ENCODE peak calls at places on chromosomes 6 and 20, in eight cellular contexts. One of them, this sample, is unnamed.

GRCh38 chr6:44649365-44650025 is 262.0 kb downstream of the CDC5L start:
- DNase-seq in stimulated activated CD4-positive, alpha-beta T cell treated with anti-CD3 and anti-CD28 coated beads, Interleukin-4, amount 100 ng/mL, for 48 hours: no peak
- DNase-seq in T-helper 9 cell: no peak
- DNase-seq in effector memory CD8-positive, alpha-beta T cell: no peak
- DNase-seq in ovary: no peak
- DNase-seq in HS-5: no peak
- DNase-seq in spleen: no peak
- DNase-seq in SHP77: no peak
- DNase-seq in this sample: no peak

GRCh38 chr6:56692586-56693245 is 50.0 kb upstream of the DST start:
- DNase-seq in stimulated activated CD4-positive, alpha-beta T cell treated with anti-CD3 and anti-CD28 coated beads, Interleukin-4, amount 100 ng/mL, for 48 hours: no peak
- DNase-seq in T-helper 9 cell: no peak
- DNase-seq in effector memory CD8-positive, alpha-beta T cell: no peak
- DNase-seq in ovary: no peak
- DNase-seq in HS-5: no peak
- DNase-seq in spleen: no peak
- DNase-seq in SHP77: no peak
- DNase-seq in this sample: no peak

GRCh38 chr6:170152111-170152926 is 138.6 kb downstream of the DLL1 start:
- DNase-seq in stimulated activated CD4-positive, alpha-beta T cell treated with anti-CD3 and anti-CD28 coated beads, Interleukin-4, amount 100 ng/mL, for 48 hours: no peak
- DNase-seq in T-helper 9 cell: no peak
- DNase-seq in effector memory CD8-positive, alpha-beta T cell: no peak
- DNase-seq in ovary: peak
- DNase-seq in HS-5: no peak
- DNase-seq in spleen: peak
- DNase-seq in SHP77: peak
- DNase-seq in this sample: peak

GRCh38 chr20:59498291-59498690 is 106.0 kb upstream of the PHACTR3 start:
- DNase-seq in stimulated activated CD4-positive, alpha-beta T cell treated with anti-CD3 and anti-CD28 coated beads, Interleukin-4, amount 100 ng/mL, for 48 hours: no peak
- DNase-seq in T-helper 9 cell: no peak
- DNase-seq in effector memory CD8-positive, alpha-beta T cell: no peak
- DNase-seq in ovary: no peak
- DNase-seq in HS-5: no peak
- DNase-seq in spleen: no peak
- DNase-seq in SHP77: no peak
- DNase-seq in this sample: no peak

GRCh38 chr20:23242104-23242503 is 108.5 kb upstream of the NXT1 start:
- DNase-seq in stimulated activated CD4-positive, alpha-beta T cell treated with anti-CD3 and anti-CD28 coated beads, Interleukin-4, amount 100 ng/mL, for 48 hours: no peak
- DNase-seq in T-helper 9 cell: no peak
- DNase-seq in effector memory CD8-positive, alpha-beta T cell: no peak
- DNase-seq in ovary: no peak
- DNase-seq in HS-5: no peak
- DNase-seq in spleen: no peak
- DNase-seq in SHP77: peak
- DNase-seq in this sample: no peak

GRCh38 chr6:158174514-158174913 is 6.4 kb downstream of the GTF2H5 start:
- DNase-seq in stimulated activated CD4-positive, alpha-beta T cell treated with anti-CD3 and anti-CD28 coated beads, Interleukin-4, amount 100 ng/mL, for 48 hours: no peak
- DNase-seq in T-helper 9 cell: no peak
- DNase-seq in effector memory CD8-positive, alpha-beta T cell: no peak
- DNase-seq in ovary: no peak
- DNase-seq in HS-5: peak
- DNase-seq in spleen: no peak
- DNase-seq in SHP77: no peak
- DNase-seq in this sample: no peak

GRCh38 chr6:122789078-122789861 is at the start of gene SMPDL3A:
- DNase-seq in stimulated activated CD4-positive, alpha-beta T cell treated with anti-CD3 and anti-CD28 coated beads, Interleukin-4, amount 100 ng/mL, for 48 hours: peak
- DNase-seq in T-helper 9 cell: no peak
- DNase-seq in effector memory CD8-positive, alpha-beta T cell: no peak
- DNase-seq in ovary: peak
- DNase-seq in HS-5: peak
- DNase-seq in spleen: peak
- DNase-seq in SHP77: peak
- DNase-seq in this sample: peak

GRCh38 chr6:11714116-11714797 is 64.3 kb downstream of the ADTRP start:
- DNase-seq in stimulated activated CD4-positive, alpha-beta T cell treated with anti-CD3 and anti-CD28 coated beads, Interleukin-4, amount 100 ng/mL, for 48 hours: no peak
- DNase-seq in T-helper 9 cell: no peak
- DNase-seq in effector memory CD8-positive, alpha-beta T cell: no peak
- DNase-seq in ovary: no peak
- DNase-seq in HS-5: no peak
- DNase-seq in spleen: no peak
- DNase-seq in SHP77: no peak
- DNase-seq in this sample: no peak

GRCh38 chr6:122715725-122716124 is 63.8 kb upstream of the FABP7 start:
- DNase-seq in stimulated activated CD4-positive, alpha-beta T cell treated with anti-CD3 and anti-CD28 coated beads, Interleukin-4, amount 100 ng/mL, for 48 hours: no peak
- DNase-seq in T-helper 9 cell: no peak
- DNase-seq in effector memory CD8-positive, alpha-beta T cell: no peak
- DNase-seq in ovary: no peak
- DNase-seq in HS-5: peak
- DNase-seq in spleen: no peak
- DNase-seq in SHP77: no peak
- DNase-seq in this sample: no peak

GRCh38 chr20:61253264-61253639 is 1.2 kb downstream of the CDH4 start:
- DNase-seq in stimulated activated CD4-positive, alpha-beta T cell treated with anti-CD3 and anti-CD28 coated beads, Interleukin-4, amount 100 ng/mL, for 48 hours: no peak
- DNase-seq in T-helper 9 cell: no peak
- DNase-seq in effector memory CD8-positive, alpha-beta T cell: no peak
- DNase-seq in ovary: no peak
- DNase-seq in HS-5: no peak
- DNase-seq in spleen: no peak
- DNase-seq in SHP77: no peak
- DNase-seq in this sample: no peak

GRCh38 chr6:11381801-11382513 is 149.5 kb upstream of the NEDD9 start:
- DNase-seq in stimulated activated CD4-positive, alpha-beta T cell treated with anti-CD3 and anti-CD28 coated beads, Interleukin-4, amount 100 ng/mL, for 48 hours: peak
- DNase-seq in T-helper 9 cell: peak
- DNase-seq in effector memory CD8-positive, alpha-beta T cell: peak
- DNase-seq in ovary: no peak
- DNase-seq in HS-5: no peak
- DNase-seq in spleen: peak
- DNase-seq in SHP77: no peak
- DNase-seq in this sample: peak

GRCh38 chr6:123965894-123966293 is 162.2 kb downstream of the NKAIN2 start:
- DNase-seq in stimulated activated CD4-positive, alpha-beta T cell treated with anti-CD3 and anti-CD28 coated beads, Interleukin-4, amount 100 ng/mL, for 48 hours: no peak
- DNase-seq in T-helper 9 cell: no peak
- DNase-seq in effector memory CD8-positive, alpha-beta T cell: no peak
- DNase-seq in ovary: no peak
- DNase-seq in HS-5: no peak
- DNase-seq in spleen: no peak
- DNase-seq in SHP77: peak
- DNase-seq in this sample: no peak

GRCh38 chr6:136550330-136551071 is at the start of gene MAP7:
- DNase-seq in stimulated activated CD4-positive, alpha-beta T cell treated with anti-CD3 and anti-CD28 coated beads, Interleukin-4, amount 100 ng/mL, for 48 hours: peak
- DNase-seq in T-helper 9 cell: peak
- DNase-seq in effector memory CD8-positive, alpha-beta T cell: peak
- DNase-seq in ovary: peak
- DNase-seq in HS-5: no peak
- DNase-seq in spleen: peak
- DNase-seq in SHP77: peak
- DNase-seq in this sample: peak

GRCh38 chr20:6769953-6770831 is 2.7 kb downstream of the BMP2 start:
- DNase-seq in stimulated activated CD4-positive, alpha-beta T cell treated with anti-CD3 and anti-CD28 coated beads, Interleukin-4, amount 100 ng/mL, for 48 hours: no peak
- DNase-seq in T-helper 9 cell: no peak
- DNase-seq in effector memory CD8-positive, alpha-beta T cell: no peak
- DNase-seq in ovary: peak
- DNase-seq in HS-5: no peak
- DNase-seq in spleen: peak
- DNase-seq in SHP77: peak
- DNase-seq in this sample: peak

GRCh38 chr20:34938466-34939163 is 17.0 kb downstream of the GSS start:
- DNase-seq in stimulated activated CD4-positive, alpha-beta T cell treated with anti-CD3 and anti-CD28 coated beads, Interleukin-4, amount 100 ng/mL, for 48 hours: no peak
- DNase-seq in T-helper 9 cell: no peak
- DNase-seq in effector memory CD8-positive, alpha-beta T cell: no peak
- DNase-seq in ovary: no peak
- DNase-seq in HS-5: no peak
- DNase-seq in spleen: no peak
- DNase-seq in SHP77: no peak
- DNase-seq in this sample: peak

GRCh38 chr6:43644940-43645612 is at the start of gene RSPH9:
- DNase-seq in stimulated activated CD4-positive, alpha-beta T cell treated with anti-CD3 and anti-CD28 coated beads, Interleukin-4, amount 100 ng/mL, for 48 hours: peak
- DNase-seq in T-helper 9 cell: peak
- DNase-seq in effector memory CD8-positive, alpha-beta T cell: peak
- DNase-seq in ovary: peak
- DNase-seq in HS-5: no peak
- DNase-seq in spleen: peak
- DNase-seq in SHP77: no peak
- DNase-seq in this sample: peak

GRCh38 chr6:157462956-157463742 is 82.2 kb downstream of the ZDHHC14 start:
- DNase-seq in stimulated activated CD4-positive, alpha-beta T cell treated with anti-CD3 and anti-CD28 coated beads, Interleukin-4, amount 100 ng/mL, for 48 hours: no peak
- DNase-seq in T-helper 9 cell: no peak
- DNase-seq in effector memory CD8-positive, alpha-beta T cell: no peak
- DNase-seq in ovary: no peak
- DNase-seq in HS-5: no peak
- DNase-seq in spleen: no peak
- DNase-seq in SHP77: no peak
- DNase-seq in this sample: no peak

GRCh38 chr6:149334682-149335160 is 17.2 kb downstream of the TAB2 start:
- DNase-seq in stimulated activated CD4-positive, alpha-beta T cell treated with anti-CD3 and anti-CD28 coated beads, Interleukin-4, amount 100 ng/mL, for 48 hours: no peak
- DNase-seq in T-helper 9 cell: no peak
- DNase-seq in effector memory CD8-positive, alpha-beta T cell: no peak
- DNase-seq in ovary: no peak
- DNase-seq in HS-5: peak
- DNase-seq in spleen: no peak
- DNase-seq in SHP77: no peak
- DNase-seq in this sample: no peak

GRCh38 chr20:48827880-48828733 is at the start of gene PREX1:
- DNase-seq in stimulated activated CD4-positive, alpha-beta T cell treated with anti-CD3 and anti-CD28 coated beads, Interleukin-4, amount 100 ng/mL, for 48 hours: peak
- DNase-seq in T-helper 9 cell: peak
- DNase-seq in effector memory CD8-positive, alpha-beta T cell: peak
- DNase-seq in ovary: peak
- DNase-seq in HS-5: no peak
- DNase-seq in spleen: peak
- DNase-seq in SHP77: no peak
- DNase-seq in this sample: peak

GRCh38 chr6:166778776-166779175 is 151.7 kb upstream of the RPS6KA2 start:
- DNase-seq in stimulated activated CD4-positive, alpha-beta T cell treated with anti-CD3 and anti-CD28 coated beads, Interleukin-4, amount 100 ng/mL, for 48 hours: no peak
- DNase-seq in T-helper 9 cell: no peak
- DNase-seq in effector memory CD8-positive, alpha-beta T cell: no peak
- DNase-seq in ovary: no peak
- DNase-seq in HS-5: no peak
- DNase-seq in spleen: no peak
- DNase-seq in SHP77: no peak
- DNase-seq in this sample: no peak

GRCh38 chr20:40835321-40835720 is 146.3 kb upstream of the MAFB start:
- DNase-seq in stimulated activated CD4-positive, alpha-beta T cell treated with anti-CD3 and anti-CD28 coated beads, Interleukin-4, amount 100 ng/mL, for 48 hours: no peak
- DNase-seq in T-helper 9 cell: no peak
- DNase-seq in effector memory CD8-positive, alpha-beta T cell: no peak
- DNase-seq in ovary: no peak
- DNase-seq in HS-5: no peak
- DNase-seq in spleen: no peak
- DNase-seq in SHP77: no peak
- DNase-seq in this sample: no peak

GRCh38 chr6:37218501-37218900 is 39.1 kb upstream of the TBC1D22B start:
- DNase-seq in stimulated activated CD4-positive, alpha-beta T cell treated with anti-CD3 and anti-CD28 coated beads, Interleukin-4, amount 100 ng/mL, for 48 hours: no peak
- DNase-seq in T-helper 9 cell: no peak
- DNase-seq in effector memory CD8-positive, alpha-beta T cell: no peak
- DNase-seq in ovary: no peak
- DNase-seq in HS-5: no peak
- DNase-seq in spleen: no peak
- DNase-seq in SHP77: no peak
- DNase-seq in this sample: no peak

GRCh38 chr20:19827818-19828217 is 69.8 kb downstream of the RIN2 start:
- DNase-seq in stimulated activated CD4-positive, alpha-beta T cell treated with anti-CD3 and anti-CD28 coated beads, Interleukin-4, amount 100 ng/mL, for 48 hours: no peak
- DNase-seq in T-helper 9 cell: no peak
- DNase-seq in effector memory CD8-positive, alpha-beta T cell: no peak
- DNase-seq in ovary: no peak
- DNase-seq in HS-5: no peak
- DNase-seq in spleen: no peak
- DNase-seq in SHP77: no peak
- DNase-seq in this sample: no peak

GRCh38 chr6:150600302-150601017 is 775 bp downstream of the PLEKHG1 start:
- DNase-seq in stimulated activated CD4-positive, alpha-beta T cell treated with anti-CD3 and anti-CD28 coated beads, Interleukin-4, amount 100 ng/mL, for 48 hours: peak
- DNase-seq in T-helper 9 cell: peak
- DNase-seq in effector memory CD8-positive, alpha-beta T cell: peak
- DNase-seq in ovary: peak
- DNase-seq in HS-5: peak
- DNase-seq in spleen: peak
- DNase-seq in SHP77: no peak
- DNase-seq in this sample: peak

GRCh38 chr6:33882154-33882553 is 78.4 kb upstream of the MLN start:
- DNase-seq in stimulated activated CD4-positive, alpha-beta T cell treated with anti-CD3 and anti-CD28 coated beads, Interleukin-4, amount 100 ng/mL, for 48 hours: no peak
- DNase-seq in T-helper 9 cell: no peak
- DNase-seq in effector memory CD8-positive, alpha-beta T cell: no peak
- DNase-seq in ovary: no peak
- DNase-seq in HS-5: no peak
- DNase-seq in spleen: no peak
- DNase-seq in SHP77: no peak
- DNase-seq in this sample: no peak

GRCh38 chr20:8361008-8361652 is 229.1 kb downstream of the PLCB1 start:
- DNase-seq in stimulated activated CD4-positive, alpha-beta T cell treated with anti-CD3 and anti-CD28 coated beads, Interleukin-4, amount 100 ng/mL, for 48 hours: no peak
- DNase-seq in T-helper 9 cell: no peak
- DNase-seq in effector memory CD8-positive, alpha-beta T cell: no peak
- DNase-seq in ovary: no peak
- DNase-seq in HS-5: peak
- DNase-seq in spleen: no peak
- DNase-seq in SHP77: no peak
- DNase-seq in this sample: no peak

GRCh38 chr6:10720229-10720959 is 2.5 kb upstream of the TMEM14C start:
- DNase-seq in stimulated activated CD4-positive, alpha-beta T cell treated with anti-CD3 and anti-CD28 coated beads, Interleukin-4, amount 100 ng/mL, for 48 hours: no peak
- DNase-seq in T-helper 9 cell: peak
- DNase-seq in effector memory CD8-positive, alpha-beta T cell: peak
- DNase-seq in ovary: peak
- DNase-seq in HS-5: no peak
- DNase-seq in spleen: peak
- DNase-seq in SHP77: peak
- DNase-seq in this sample: peak

GRCh38 chr20:63293456-63293855 is 470 bp downstream of the COL20A1 start:
- DNase-seq in stimulated activated CD4-positive, alpha-beta T cell treated with anti-CD3 and anti-CD28 coated beads, Interleukin-4, amount 100 ng/mL, for 48 hours: no peak
- DNase-seq in T-helper 9 cell: no peak
- DNase-seq in effector memory CD8-positive, alpha-beta T cell: no peak
- DNase-seq in ovary: no peak
- DNase-seq in HS-5: no peak
- DNase-seq in spleen: no peak
- DNase-seq in SHP77: no peak
- DNase-seq in this sample: no peak

GRCh38 chr20:44909872-44910689 is at the start of gene PABPC1L:
- DNase-seq in stimulated activated CD4-positive, alpha-beta T cell treated with anti-CD3 and anti-CD28 coated beads, Interleukin-4, amount 100 ng/mL, for 48 hours: peak
- DNase-seq in T-helper 9 cell: peak
- DNase-seq in effector memory CD8-positive, alpha-beta T cell: peak
- DNase-seq in ovary: peak
- DNase-seq in HS-5: no peak
- DNase-seq in spleen: peak
- DNase-seq in SHP77: peak
- DNase-seq in this sample: peak

GRCh38 chr6:37862992-37863391 is 43.5 kb downstream of the ZFAND3 start:
- DNase-seq in stimulated activated CD4-positive, alpha-beta T cell treated with anti-CD3 and anti-CD28 coated beads, Interleukin-4, amount 100 ng/mL, for 48 hours: no peak
- DNase-seq in T-helper 9 cell: no peak
- DNase-seq in effector memory CD8-positive, alpha-beta T cell: no peak
- DNase-seq in ovary: no peak
- DNase-seq in HS-5: peak
- DNase-seq in spleen: no peak
- DNase-seq in SHP77: no peak
- DNase-seq in this sample: no peak

GRCh38 chr6:31497595-31498476 is at the start of gene MICB:
- DNase-seq in stimulated activated CD4-positive, alpha-beta T cell treated with anti-CD3 and anti-CD28 coated beads, Interleukin-4, amount 100 ng/mL, for 48 hours: peak
- DNase-seq in T-helper 9 cell: peak
- DNase-seq in effector memory CD8-positive, alpha-beta T cell: peak
- DNase-seq in ovary: peak
- DNase-seq in HS-5: no peak
- DNase-seq in spleen: peak
- DNase-seq in SHP77: no peak
- DNase-seq in this sample: peak

GRCh38 chr6:101668496-101668895 is 275.0 kb downstream of the GRIK2 start:
- DNase-seq in stimulated activated CD4-positive, alpha-beta T cell treated with anti-CD3 and anti-CD28 coated beads, Interleukin-4, amount 100 ng/mL, for 48 hours: no peak
- DNase-seq in T-helper 9 cell: no peak
- DNase-seq in effector memory CD8-positive, alpha-beta T cell: no peak
- DNase-seq in ovary: no peak
- DNase-seq in HS-5: no peak
- DNase-seq in spleen: no peak
- DNase-seq in SHP77: peak
- DNase-seq in this sample: no peak

GRCh38 chr6:136284909-136285308 is 4.7 kb downstream of the BCLAF1 start:
- DNase-seq in stimulated activated CD4-positive, alpha-beta T cell treated with anti-CD3 and anti-CD28 coated beads, Interleukin-4, amount 100 ng/mL, for 48 hours: no peak
- DNase-seq in T-helper 9 cell: no peak
- DNase-seq in effector memory CD8-positive, alpha-beta T cell: no peak
- DNase-seq in ovary: no peak
- DNase-seq in HS-5: peak
- DNase-seq in spleen: no peak
- DNase-seq in SHP77: no peak
- DNase-seq in this sample: no peak

GRCh38 chr6:161050134-161050765 is 58.7 kb downstream of the MAP3K4 start:
- DNase-seq in stimulated activated CD4-positive, alpha-beta T cell treated with anti-CD3 and anti-CD28 coated beads, Interleukin-4, amount 100 ng/mL, for 48 hours: no peak
- DNase-seq in T-helper 9 cell: no peak
- DNase-seq in effector memory CD8-positive, alpha-beta T cell: no peak
- DNase-seq in ovary: no peak
- DNase-seq in HS-5: no peak
- DNase-seq in spleen: no peak
- DNase-seq in SHP77: no peak
- DNase-seq in this sample: no peak